ENCODE peak calls at places on chromosomes 2 and 18, in eight cellular contexts. N is uterus; L is CD4-positive, alpha-beta memory T cell; F is CD4-positive, CD25-positive, alpha-beta regulatory T cell; X is astrocyte; R is fibroblast of lung; B is foreskin fibroblast; M is small intestine. U is an unnamed sample.

GRCh38 chr2:70994055-70994444 is 623 bp downstream of the TEX261 start:
- DNase-seq in N (no peak), F (no peak), X (no peak), R (no peak), B (no peak), M (peak), L (no peak), U (no peak)

GRCh38 chr2:144523606-144524131 is 3.8 kb upstream of the ZEB2 start:
- DNase-seq in R (peak), F (no peak), X (no peak), N (no peak), M (no peak), L (no peak), B (no peak), U (no peak)

GRCh38 chr2:138922973-138923563 is 142.9 kb upstream of the NXPH2 start:
- DNase-seq in M (no peak), R (peak), N (no peak), B (no peak), L (no peak), X (peak), F (no peak), U (peak)

GRCh38 chr2:232455426-232456255 is at the start of gene ALPI:
- DNase-seq in N (no peak), R (no peak), B (no peak), M (peak), X (no peak), F (no peak), L (no peak), U (no peak)

GRCh38 chr2:163801499-163801893 is 65.7 kb upstream of the FIGN start:
- DNase-seq in X (no peak), B (no peak), F (no peak), M (no peak), L (no peak), R (no peak), N (no peak), U (no peak)

GRCh38 chr2:109266511-109266910 is 137.5 kb downstream of the SH3RF3 start:
- DNase-seq in R (no peak), X (no peak), F (no peak), N (no peak), L (no peak), B (no peak), M (no peak), U (no peak)

GRCh38 chr18:79275461-79275860 is 120.3 kb upstream of the NFATC1 start:
- DNase-seq in M (no peak), X (no peak), R (no peak), B (no peak), L (no peak), F (no peak), N (no peak), U (no peak)

GRCh38 chr2:189142893-189143759 is 36.4 kb downstream of the COL5A2 start:
- DNase-seq in L (peak), R (peak), B (peak), F (peak), X (no peak), N (no peak), M (peak), U (peak)

GRCh38 chr2:196066794-196067382 is 1.7 kb downstream of the DNAH7 start:
- DNase-seq in R (peak), L (peak), X (peak), N (no peak), B (peak), M (no peak), F (peak), U (peak)

GRCh38 chr2:39942970-39943369 is 163.9 kb upstream of the THUMPD2 start:
- DNase-seq in B (peak), R (no peak), X (peak), F (peak), M (no peak), L (no peak), N (no peak), U (no peak)

GRCh38 chr2:149310349-149310748 is 20.0 kb upstream of the LYPD6 start:
- DNase-seq in M (no peak), N (no peak), R (no peak), X (no peak), L (no peak), F (no peak), B (no peak), U (no peak)

GRCh38 chr18:23038712-23039111 is 96.6 kb upstream of the CABLES1 start:
- DNase-seq in L (no peak), N (no peak), R (peak), M (no peak), B (peak), F (no peak), X (peak), U (no peak)

GRCh38 chr18:23238651-23239349 is 103.5 kb downstream of the CABLES1 start:
- DNase-seq in F (no peak), X (peak), M (no peak), R (peak), B (no peak), L (no peak), N (no peak), U (no peak)

GRCh38 chr2:228600265-228600664 is 418.8 kb upstream of the SPHKAP start:
- DNase-seq in B (peak), M (no peak), N (no peak), R (peak), X (peak), F (no peak), L (no peak), U (no peak)

GRCh38 chr2:105595536-105595935 is 149.2 kb upstream of the NCK2 start:
- DNase-seq in M (no peak), B (no peak), L (no peak), F (no peak), X (no peak), R (no peak), N (no peak), U (no peak)

GRCh38 chr2:133177196-133177595 is 391.1 kb downstream of the NCKAP5 start:
- DNase-seq in N (no peak), M (no peak), L (no peak), R (peak), F (no peak), B (no peak), X (peak), U (no peak)

GRCh38 chr18:49723648-49724180 is 89.6 kb downstream of the ACAA2 start:
- DNase-seq in N (no peak), F (peak), B (no peak), R (peak), M (peak), L (no peak), X (peak), U (no peak)

GRCh38 chr18:36321636-36322407 is 24.3 kb downstream of the FHOD3 start:
- DNase-seq in L (no peak), N (no peak), M (no peak), R (no peak), B (no peak), F (no peak), X (peak), U (no peak)

GRCh38 chr2:132824716-132825115 is 154.7 kb upstream of the LYPD1 start:
- DNase-seq in X (peak), N (no peak), M (no peak), R (peak), B (no peak), L (no peak), F (no peak), U (no peak)

GRCh38 chr2:204437334-204437733 is 107.9 kb upstream of the PARD3B start:
- DNase-seq in N (no peak), R (no peak), L (no peak), F (no peak), X (no peak), M (no peak), B (no peak), U (no peak)

GRCh38 chr2:178271629-178272333 is 77.5 kb downstream of the OSBPL6 start:
- DNase-seq in R (peak), B (peak), L (no peak), F (no peak), X (peak), M (no peak), N (peak), U (no peak)

GRCh38 chr2:220318508-220318907 is 691.1 kb downstream of the SLC4A3 start:
- DNase-seq in X (no peak), L (no peak), R (no peak), B (no peak), F (no peak), M (no peak), N (no peak), U (no peak)

GRCh38 chr2:191666733-191667132 is 11.2 kb upstream of the NABP1 start:
- DNase-seq in L (no peak), R (no peak), X (peak), B (no peak), M (no peak), F (no peak), N (no peak), U (no peak)

GRCh38 chr2:229622495-229623355 is 91.6 kb downstream of the DNER start:
- DNase-seq in R (no peak), M (no peak), B (no peak), L (no peak), X (peak), F (no peak), N (no peak), U (no peak)

GRCh38 chr18:68244786-68245185 is 470.1 kb downstream of the TMX3 start:
- DNase-seq in B (peak), N (no peak), R (peak), M (no peak), X (peak), F (no peak), L (no peak), U (no peak)

GRCh38 chr2:48531141-48531648 is 1.2 kb downstream of the STON1 start:
- DNase-seq in N (peak), F (peak), M (no peak), X (peak), B (peak), L (no peak), R (peak), U (no peak)

GRCh38 chr18:3526421-3527354 is 76.7 kb downstream of the TGIF1 start:
- DNase-seq in L (no peak), R (peak), B (peak), X (peak), F (no peak), M (peak), N (no peak), U (no peak)

GRCh38 chr18:76579301-76579695 is 84.3 kb upstream of the ZNF516 start:
- DNase-seq in L (no peak), R (no peak), B (no peak), X (no peak), N (no peak), M (no peak), F (no peak), U (no peak)

GRCh38 chr2:47301277-47301618 is 101.7 kb upstream of the MSH2 start:
- DNase-seq in M (no peak), R (no peak), B (no peak), X (no peak), L (no peak), F (no peak), N (no peak), U (no peak)

GRCh38 chr18:12857991-12858544 is 26.0 kb downstream of the PTPN2 start:
- DNase-seq in B (no peak), F (no peak), R (no peak), X (no peak), L (no peak), N (no peak), M (no peak), U (peak)

GRCh38 chr18:76640438-76640837 is 145.4 kb upstream of the ZNF516 start:
- DNase-seq in B (no peak), L (no peak), R (no peak), M (no peak), X (no peak), F (no peak), N (no peak), U (no peak)

GRCh38 chr2:11995381-11995947 is 249.0 kb downstream of the LPIN1 start:
- DNase-seq in M (no peak), F (no peak), X (peak), N (no peak), B (no peak), R (no peak), L (no peak), U (no peak)

GRCh38 chr2:144004742-144005141 is 515.2 kb downstream of the ZEB2 start:
- DNase-seq in M (no peak), B (no peak), L (no peak), R (no peak), N (no peak), X (no peak), F (no peak), U (no peak)

GRCh38 chr2:108280466-108280865 is 8.2 kb upstream of the SULT1C2 start:
- DNase-seq in X (no peak), M (peak), N (no peak), R (no peak), B (no peak), F (no peak), L (no peak), U (no peak)

GRCh38 chr18:45324489-45325111 is 290.7 kb upstream of the SLC14A2 start:
- DNase-seq in X (peak), N (peak), L (no peak), M (no peak), R (peak), F (no peak), B (peak), U (no peak)

GRCh38 chr2:233919938-233920337 is 2.8 kb downstream of the TRPM8 start:
- DNase-seq in F (peak), N (no peak), R (peak), B (peak), X (peak), M (no peak), L (no peak), U (no peak)

GRCh38 chr18:65859075-65859474 is 108.3 kb downstream of the CDH7 start:
- DNase-seq in L (no peak), F (no peak), B (no peak), X (no peak), N (no peak), R (no peak), M (peak), U (no peak)
- H3K4me3 ChIP-seq in L (no peak), F (no peak), B (no peak), X (no peak), N (no peak), R (no peak), M (no peak), U (no peak)

GRCh38 chr2:239589855-239590254 is 189.0 kb upstream of the HDAC4 start:
- DNase-seq in R (no peak), L (no peak), B (no peak), F (no peak), M (no peak), N (no peak), X (no peak), U (no peak)
- H3K4me3 ChIP-seq in R (no peak), L (no peak), B (no peak), F (no peak), M (no peak), N (no peak), X (no peak), U (no peak)

GRCh38 chr2:119369845-119370244 is 3.1 kb downstream of the DBI start:
- DNase-seq in F (no peak), M (no peak), L (no peak), R (no peak), B (no peak), N (no peak), X (no peak), U (no peak)
- H3K4me3 ChIP-seq in F (no peak), M (no peak), L (no peak), R (no peak), B (no peak), N (no peak), X (no peak), U (no peak)

GRCh38 chr2:24352664-24353063 is 7.7 kb downstream of the ITSN2 start:
- DNase-seq in M (no peak), X (no peak), B (no peak), L (no peak), F (no peak), N (no peak), R (no peak), U (no peak)

GRCh38 chr2:24353364-24353763 is 7.0 kb downstream of the ITSN2 start:
- DNase-seq in N (no peak), F (no peak), R (no peak), M (no peak), L (no peak), X (no peak), B (no peak), U (no peak)

GRCh38 chr2:24350826-24351626 is 9.3 kb downstream of the ITSN2 start:
- DNase-seq in X (no peak), R (no peak), N (no peak), L (no peak), F (no peak), M (no peak), B (no peak), U (no peak)

GRCh38 chr2:24351981-24352380 is 8.4 kb downstream of the ITSN2 start:
- DNase-seq in B (no peak), X (no peak), F (no peak), N (no peak), R (no peak), L (no peak), M (no peak), U (no peak)

DNA sequence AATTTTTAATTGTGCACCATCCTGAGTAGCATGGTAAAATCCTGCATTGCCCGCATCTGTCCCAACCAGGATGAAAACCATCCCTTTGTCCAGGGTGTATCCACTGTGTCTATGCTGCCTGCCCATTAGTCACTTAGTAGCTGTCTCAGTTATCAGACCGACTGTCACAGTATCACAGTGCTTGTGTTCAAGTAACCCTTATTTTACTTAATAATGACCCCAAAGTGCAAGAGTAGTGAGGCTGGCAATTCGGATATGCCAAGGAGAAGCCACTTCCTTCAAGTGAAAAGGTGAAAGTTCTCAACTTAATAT is 8.8 kb downstream of the ITSN2 start:
- DNase-seq in M (no peak), X (no peak), N (no peak), L (no peak), F (no peak), B (no peak), R (no peak), U (no peak)
- H3K4me3 ChIP-seq in M (no peak), X (no peak), N (no peak), L (no peak), F (peak), B (no peak), R (no peak), U (no peak)

DNA sequence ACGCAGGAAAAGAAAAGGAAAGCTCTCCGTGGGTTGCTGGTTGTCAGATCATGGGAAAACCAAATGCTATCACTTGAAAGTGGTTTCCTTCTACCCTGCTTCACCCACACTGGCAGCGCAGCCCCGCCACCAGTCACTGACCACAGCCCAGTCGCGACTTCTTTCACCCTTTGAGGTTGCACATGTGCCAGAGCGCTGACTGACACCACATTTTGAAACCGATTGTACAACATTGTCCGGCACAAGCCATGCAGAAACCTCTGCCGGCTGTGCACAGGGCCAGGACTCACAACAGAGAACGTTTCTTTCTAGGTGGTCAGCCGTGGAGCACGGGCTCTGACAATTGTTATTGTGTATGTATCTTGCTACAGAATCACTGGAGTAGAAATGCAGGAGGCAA is 827.2 kb upstream of the POU3F3 start:
- DNase-seq in X (no peak), F (no peak), L (no peak), R (no peak), N (no peak), M (no peak), B (no peak), U (no peak)
- H3K4me3 ChIP-seq in X (peak), F (no peak), L (no peak), R (no peak), N (no peak), M (no peak), B (no peak), U (no peak)

DNA sequence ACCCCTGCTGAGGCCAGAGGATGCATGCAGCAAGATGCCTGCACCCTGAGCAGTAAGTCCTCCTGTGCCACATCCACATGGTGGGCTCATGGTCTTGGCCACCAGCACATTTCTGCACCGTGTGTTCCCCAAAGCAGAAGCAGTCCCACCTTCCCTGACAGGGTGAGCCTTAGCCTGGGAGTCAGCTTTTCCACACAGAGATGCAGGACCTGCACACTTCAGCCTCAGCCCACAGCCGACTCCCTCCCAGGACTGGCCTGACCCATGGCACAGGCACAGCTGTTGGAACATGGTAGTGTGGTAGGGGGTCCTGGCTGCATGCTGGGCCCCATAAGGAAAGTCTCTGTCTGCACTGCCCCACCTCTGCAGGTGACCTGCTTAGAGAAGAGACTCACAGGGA is 5.0 kb downstream of the SNED1 start:
- DNase-seq in M (no peak), B (no peak), L (no peak), R (no peak), N (no peak), F (no peak), X (no peak), U (no peak)
- H3K4me3 ChIP-seq in M (no peak), B (no peak), L (no peak), R (no peak), N (no peak), F (no peak), X (no peak), U (no peak)

U was measured in Jurkat, Clone E6-1.